ENCODE peak calls at places on chromosomes 13 and 19, in nine cellular contexts. H is right atrium auricular region, O is heart right ventricle, Y is A549, L is BJ, V is HFF-Myc, P is GM13976, J is brain microvascular endothelial cell, W is GM12878. D is an unnamed sample.

GRCh38 chr13:73273737-73274136 is 214.9 kb downstream of the KLF5 start:
- DNase-seq in P (no peak), H (no peak), V (peak; percentile 51), O (no peak), J (peak; percentile 59), W (no peak), L (peak; percentile 73), Y (peak; percentile 15), D (no peak)

GRCh38 chr13:36096411-36097184 is 34.6 kb downstream of the DCLK1 start:
- DNase-seq in W (no peak), Y (no peak), J (no peak), V (no peak), O (no peak), P (no peak), H (no peak), L (no peak), D (no peak)

GRCh38 chr13:113365551-113365971 is 1.6 kb upstream of the GRTP1 start:
- DNase-seq in W (no peak), V (no peak), L (no peak), Y (no peak), O (no peak), P (no peak), H (peak; percentile 47), J (no peak), D (no peak)

GRCh38 chr19:401836-402535 is 7.0 kb downstream of the C2CD4C start:
- DNase-seq in Y (no peak), V (no peak), W (no peak), L (no peak), J (no peak), P (no peak), O (peak; percentile 6), H (no peak), D (peak; percentile 75)

GRCh38 chr19:3499738-3500428 is 591 bp downstream of the DOHH start:
- DNase-seq in P (no peak), W (no peak), J (no peak), V (no peak), Y (no peak), H (no peak), O (no peak), L (no peak), D (no peak)

GRCh38 chr13:33125821-33126570 is 109.8 kb downstream of the KL start:
- DNase-seq in W (no peak), Y (peak; percentile 87), H (peak; percentile 90), J (peak; percentile 98), L (peak; percentile 94), P (no peak), V (peak; percentile 94), O (peak; percentile 41), D (no peak)

GRCh38 chr13:34352958-34353357 is 535.0 kb downstream of the RFC3 start:
- DNase-seq in V (no peak), P (no peak), O (no peak), J (no peak), H (no peak), W (no peak), Y (no peak), L (no peak), D (no peak)

GRCh38 chr13:57996717-57997116 is 365.2 kb downstream of the PCDH17 start:
- DNase-seq in H (no peak), J (no peak), O (no peak), V (no peak), P (no peak), Y (no peak), W (no peak), L (no peak), D (no peak)

GRCh38 chr13:100913143-100913542 is 238.5 kb upstream of the TMTC4 start:
- DNase-seq in H (no peak), W (no peak), Y (no peak), O (no peak), V (no peak), J (no peak), P (no peak), L (no peak), D (no peak)

GRCh38 chr19:14703833-14704232 is 14.0 kb downstream of the ZNF333 start:
- DNase-seq in O (no peak), V (no peak), H (no peak), Y (no peak), P (no peak), W (no peak), J (no peak), L (no peak), D (no peak)

GRCh38 chr13:47326061-47326460 is 429.2 kb upstream of the HTR2A start:
- DNase-seq in L (no peak), O (no peak), Y (no peak), J (peak; percentile 7), V (peak; percentile 61), W (no peak), H (no peak), P (no peak), D (no peak)

GRCh38 chr19:14496029-14496848 is at the start of gene GIPC1:
- DNase-seq in Y (peak; percentile 98), L (peak; percentile 87), H (peak; percentile 97), W (peak; percentile 32), O (peak; percentile 97), J (peak; percentile 97), V (peak; percentile 96), P (peak; percentile 99), D (peak; percentile 100)

GRCh38 chr19:2783781-2784145 is 690 bp upstream of the SGTA start:
- DNase-seq in J (no peak), H (no peak), Y (no peak), L (no peak), V (no peak), O (no peak), W (no peak), P (no peak), D (no peak)

GRCh38 chr19:19406878-19407639 is 1.6 kb downstream of the GATAD2A start:
- DNase-seq in J (peak; percentile 41), Y (peak; percentile 53), O (no peak), L (no peak), P (no peak), W (no peak), H (no peak), V (no peak), D (no peak)
- TF ChIP-seq CTCF in J (peak; percentile 58), Y (peak; percentile 40), O (peak; percentile 47), L (peak; percentile 33), P (peak; percentile 32), W (peak; percentile 49), H (peak; percentile 51), V (peak; percentile 14), D (peak; percentile 77)

GRCh38 chr13:42330991-42331390 is 59.0 kb downstream of the AKAP11 start:
- DNase-seq in O (no peak), H (no peak), P (no peak), J (no peak), W (no peak), V (no peak), Y (no peak), L (no peak), D (no peak)

GRCh38 chr13:42333613-42334328 is 61.8 kb downstream of the AKAP11 start:
- DNase-seq in L (no peak), Y (peak; percentile 41), P (peak; percentile 49), J (peak; percentile 29), V (no peak), W (no peak), H (no peak), O (no peak), D (no peak)

GRCh38 chr13:42329239-42329638 is 57.3 kb downstream of the AKAP11 start:
- DNase-seq in J (no peak), W (no peak), V (no peak), L (no peak), O (no peak), Y (no peak), H (no peak), P (no peak), D (no peak)

GRCh38 chr13:42337808-42338600 is 66.1 kb downstream of the AKAP11 start:
- DNase-seq in O (no peak), V (no peak), P (no peak), W (no peak), H (no peak), L (no peak), J (peak; percentile 25), Y (no peak), D (no peak)

DNA sequence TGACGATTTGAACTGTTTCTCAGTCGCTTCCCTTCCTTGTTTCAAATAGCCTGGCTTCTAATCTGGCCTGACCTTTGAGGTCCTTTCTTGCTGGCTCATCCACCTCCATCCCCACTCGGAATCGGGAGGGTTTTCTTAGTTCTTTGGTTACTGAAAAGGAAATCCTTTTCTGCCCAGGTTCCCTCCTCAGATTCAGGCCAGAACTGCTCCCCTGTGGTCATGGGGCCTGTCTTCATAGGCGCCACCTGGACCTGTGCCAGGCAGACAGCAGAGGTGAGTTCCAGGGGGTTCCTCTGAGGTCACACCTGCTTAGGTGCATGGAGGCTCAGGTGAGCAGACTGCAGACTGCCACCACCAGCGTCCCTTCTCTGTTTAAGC is 62.4 kb downstream of the AKAP11 start:
- DNase-seq in H (no peak), P (no peak), J (no peak), V (no peak), W (peak; percentile 50), L (no peak), Y (no peak), O (no peak), D (no peak)
- TF ChIP-seq CTCF in H (no peak), P (no peak), J (no peak), V (no peak), W (no peak), L (no peak), Y (no peak), O (no peak), D (no peak)

DNA sequence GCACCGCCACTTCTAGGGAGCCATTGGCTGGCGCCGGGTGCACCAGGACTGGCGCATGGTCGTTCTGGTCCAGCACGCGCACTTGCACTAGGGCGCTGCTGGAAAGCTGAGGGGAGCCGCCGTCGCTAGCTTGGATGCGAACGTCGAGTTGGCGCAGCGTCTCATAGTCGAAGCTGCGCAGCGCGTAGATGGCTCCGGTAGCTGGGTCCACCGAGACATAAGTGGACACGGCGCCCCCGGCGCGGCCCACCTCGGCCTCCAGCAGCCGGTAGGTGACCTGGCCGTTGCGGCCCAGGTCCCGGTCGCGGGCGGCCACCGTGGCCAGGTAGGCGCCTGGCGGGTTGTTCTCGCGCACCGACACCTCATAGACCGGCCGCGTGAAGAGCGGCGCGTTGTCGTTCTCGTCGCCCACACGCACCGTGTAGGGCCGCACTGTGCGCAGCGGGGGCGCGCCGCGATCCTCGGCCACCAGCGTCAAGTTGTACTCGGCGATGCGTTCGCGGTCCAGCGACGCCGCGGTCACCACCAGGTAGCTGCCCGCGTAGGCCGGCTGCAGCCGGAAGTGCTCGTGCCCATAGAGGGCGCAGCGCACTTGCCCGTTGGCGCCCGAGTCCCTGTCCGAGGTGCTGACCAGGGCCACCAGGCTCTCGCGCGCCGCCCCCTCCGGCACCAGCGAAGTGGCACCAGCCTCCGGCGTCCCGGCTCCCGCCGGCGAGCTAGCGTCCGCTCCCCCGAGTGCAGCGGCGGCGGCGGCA is 1.7 kb downstream of the PCDH8 start:
- DNase-seq in V (no peak), J (no peak), P (peak; percentile 44), O (peak; percentile 62), L (no peak), H (no peak), Y (no peak), W (no peak), D (no peak)
- TF ChIP-seq CTCF in V (peak; percentile 18), J (peak; percentile 36), P (peak; percentile 36), O (peak; percentile 60), L (peak; percentile 43), H (peak; percentile 71), Y (no peak), W (peak; percentile 9), D (peak; percentile 66)

DNA sequence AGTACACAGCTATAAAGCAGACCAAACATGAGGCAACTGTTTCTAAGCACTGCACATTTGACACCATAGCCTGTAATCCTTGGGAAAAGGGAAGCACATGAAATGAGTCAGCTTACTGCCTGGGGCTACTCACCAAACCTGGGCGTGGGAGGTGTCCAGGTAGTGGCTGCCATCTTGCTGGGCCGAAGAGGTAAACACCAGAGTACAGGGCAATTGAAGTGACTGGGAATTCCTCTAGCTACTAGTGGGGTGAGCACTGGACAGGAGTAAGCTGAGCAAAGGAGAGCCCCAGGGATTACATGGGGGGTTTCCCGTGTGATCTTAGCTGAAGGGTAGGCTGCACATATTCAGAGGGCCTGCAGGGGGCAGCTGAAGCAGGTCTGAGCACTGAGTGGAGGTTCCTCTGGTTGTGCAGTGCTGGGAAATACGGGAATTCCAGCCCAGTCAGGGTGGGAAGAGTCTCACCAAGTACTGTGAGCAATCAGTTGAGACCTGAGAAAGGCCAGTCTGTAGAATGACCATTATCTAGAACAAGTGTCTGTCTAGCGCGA is 140.5 kb downstream of the SLC7A1 start:
- DNase-seq in W (no peak), P (peak; percentile 47), H (no peak), V (no peak), J (no peak), Y (peak; percentile 24), O (no peak), L (peak; percentile 12), D (no peak)
- TF ChIP-seq CTCF in W (peak; percentile 63), P (peak; percentile 46), H (peak; percentile 30), V (peak; percentile 52), J (peak; percentile 74), Y (no peak), O (peak; percentile 26), L (peak; percentile 43), D (peak; percentile 62)

D was measured in chondrocyte.